ENCODE peak calls at places on chromosomes 12 and 14, in six cellular contexts. C, F, D, S, R and I are unnamed samples.

GRCh38 chr14:31717294-31718085 is 156.3 kb downstream of the NUBPL start:
- DNase-seq in R (no peak), S (no peak), D (no peak), F (no peak), C (no peak), I (no peak)

GRCh38 chr12:2110841-2111566 is 58.2 kb downstream of the CACNA1C start:
- DNase-seq in D (no peak), S (no peak), R (no peak), C (peak; percentile 47), F (no peak), I (no peak)

GRCh38 chr12:110791589-110791988 is 48.9 kb upstream of the PPP1CC start:
- DNase-seq in R (no peak), F (no peak), D (no peak), C (no peak), S (no peak), I (no peak)

GRCh38 chr12:17875230-17875629 is 214.8 kb downstream of the RERGL start:
- DNase-seq in D (no peak), C (no peak), F (no peak), S (no peak), R (no peak), I (no peak)

GRCh38 chr14:101114726-101115481 is 211.4 kb upstream of the RTL1 start:
- DNase-seq in R (no peak), S (no peak), F (no peak), D (no peak), C (no peak), I (no peak)

GRCh38 chr12:43058616-43059015 is 469.1 kb upstream of the PRICKLE1 start:
- DNase-seq in F (no peak), C (no peak), S (no peak), D (no peak), R (no peak), I (no peak)

GRCh38 chr12:124679533-124680371 is 112.3 kb upstream of the NCOR2 start:
- DNase-seq in R (no peak), S (no peak), F (peak; percentile 67), D (no peak), C (no peak), I (peak; percentile 58)

GRCh38 chr14:104879201-104879982 is 14.3 kb downstream of the CEP170B start:
- DNase-seq in C (peak; percentile 64), S (no peak), R (no peak), F (peak; percentile 10), D (no peak), I (peak; percentile 49)

GRCh38 chr14:100476012-100476822 is 111.0 kb downstream of the BEGAIN start:
- DNase-seq in C (no peak), S (no peak), R (no peak), D (no peak), F (no peak), I (no peak)

GRCh38 chr12:33439587-33440011 is at the start of gene SYT10:
- DNase-seq in F (no peak), R (no peak), C (peak; percentile 61), S (no peak), D (peak; percentile 69), I (peak; percentile 88)

GRCh38 chr12:109266106-109266879 is 42.8 kb downstream of the FOXN4 start:
- DNase-seq in S (no peak), F (no peak), R (no peak), D (no peak), C (no peak), I (no peak)

GRCh38 chr12:75585309-75585708 is 73.9 kb upstream of the KRR1 start:
- DNase-seq in R (no peak), F (no peak), D (no peak), S (no peak), C (no peak), I (no peak)

GRCh38 chr12:6852651-6853354 is 853 bp downstream of the USP5 start:
- DNase-seq in C (no peak), D (no peak), F (no peak), S (peak; percentile 52), R (peak; percentile 57), I (peak; percentile 87)

GRCh38 chr12:108638141-108638823 is 4.6 kb upstream of the SELPLG start:
- DNase-seq in F (no peak), D (peak; percentile 88), R (peak; percentile 78), C (peak; percentile 72), S (peak; percentile 77), I (peak; percentile 88)

GRCh38 chr12:132772551-132772950 is 10.9 kb upstream of the ANKLE2 start:
- DNase-seq in D (no peak), C (no peak), F (no peak), S (peak; percentile 80), R (no peak), I (no peak)

GRCh38 chr14:94267352-94267751 is 25.7 kb downstream of the SERPINA10 start:
- DNase-seq in R (no peak), D (no peak), C (no peak), S (no peak), F (no peak), I (no peak)

GRCh38 chr14:55130194-55130550 is 1.1 kb downstream of the LGALS3 start:
- DNase-seq in C (no peak), F (no peak), R (no peak), D (no peak), S (no peak), I (peak; percentile 69)

DNA sequence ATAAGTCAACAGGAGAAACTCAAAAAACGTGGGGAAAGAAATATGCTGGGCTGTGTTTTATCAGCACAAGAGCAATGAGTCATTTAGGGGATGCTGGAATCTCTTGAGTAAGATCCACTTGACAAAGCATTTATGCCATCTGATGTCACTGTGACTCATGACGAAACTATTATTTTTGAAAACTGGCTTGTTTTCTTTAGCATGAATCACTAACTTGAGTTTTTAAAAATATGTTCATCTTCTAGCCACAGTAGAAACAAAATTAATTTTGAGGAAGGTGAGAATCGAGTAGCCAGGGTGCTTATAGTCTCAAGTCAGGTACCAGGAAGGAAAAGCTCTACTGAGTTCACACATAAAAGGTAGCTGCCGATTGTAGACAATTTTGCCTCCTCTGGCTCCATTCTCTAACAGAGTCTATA is 456.2 kb upstream of the MGAT4C start:
- DNase-seq in R (peak; percentile 3), D (no peak), S (no peak), F (no peak), C (no peak), I (no peak)
- H3K36me3 ChIP-seq in R (no peaks in the 10 kb centered on the region), D (no peaks in the 10 kb centered on the region), S (no peaks in the 10 kb centered on the region), F (no peaks in the 10 kb centered on the region), C (no peaks in the 10 kb centered on the region), I (no peaks in the 10 kb centered on the region)

GRCh38 chr12:8036366-8036765 is 3.9 kb downstream of the FOXJ2 start:
- DNase-seq in F (peak; percentile 45), C (no peak), S (no peak), R (no peak), D (no peak), I (no peak)

GRCh38 chr12:8035440-8036010 is 3.0 kb downstream of the FOXJ2 start:
- DNase-seq in S (no peak), F (no peak), R (no peak), C (no peak), D (no peak), I (no peak)

GRCh38 chr12:8037046-8037663 is 4.6 kb downstream of the FOXJ2 start:
- DNase-seq in D (no peak), F (no peak), R (no peak), C (no peak), S (peak; percentile 75), I (no peak)

GRCh38 chr12:8037947-8038346 is 5.4 kb downstream of the FOXJ2 start:
- DNase-seq in C (no peak), F (no peak), S (no peak), D (no peak), R (no peak), I (peak; percentile 38)

GRCh38 chr12:8038659-8039114 is 6.2 kb downstream of the FOXJ2 start:
- DNase-seq in R (peak; percentile 60), D (peak; percentile 27), S (no peak), F (peak; percentile 62), C (peak; percentile 84), I (peak; percentile 85)
- H3K4me3 ChIP-seq in R (no peak overlapping the region), D (no peak overlapping the region), S (no peak overlapping the region), F (peak overlapping the region; percentile 97), C (peak overlapping the region; percentile 6), I (peak overlapping the region; percentile 11)

DNA sequence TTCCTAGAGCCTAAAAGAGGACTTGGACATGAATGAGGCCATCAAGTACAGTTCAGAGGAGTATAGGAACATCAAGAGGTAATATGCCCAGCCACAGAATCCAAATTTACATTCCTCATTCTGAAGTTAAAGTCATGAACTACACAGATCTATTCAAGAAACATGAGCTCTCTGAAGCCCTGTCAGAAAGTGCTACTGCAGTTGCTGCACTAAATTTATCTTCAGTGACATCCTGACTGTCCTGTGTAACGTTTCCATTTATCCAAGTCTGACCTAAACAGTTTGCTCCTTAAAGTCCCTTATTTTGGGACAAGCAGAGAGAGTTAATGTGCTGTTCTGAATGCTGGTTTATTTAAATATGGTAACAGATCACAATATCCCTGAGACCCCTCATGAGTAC is 28.2 kb downstream of the NEK9 start:
- DNase-seq in D (no peak), C (no peak), F (no peak), R (no peak), S (no peak), I (no peak)
- H3K36me3 ChIP-seq in D (peaks cover 72% of the 10 kb centered on the region), C (peaks cover 97% of the 10 kb centered on the region), F (peaks cover 96% of the 10 kb centered on the region), R (peaks cover 26% of the 10 kb centered on the region), S (peaks cover 83% of the 10 kb centered on the region), I (peaks cover 8% of the 10 kb centered on the region)

GRCh38 chr12:29039013-29039412 is 110.1 kb upstream of the FAR2 start:
- DNase-seq in R (no peak), C (no peak), S (no peak), D (no peak), F (no peak), I (no peak)
- H3K4me3 ChIP-seq in R (no peak overlapping the region), C (no peak overlapping the region), S (no peak overlapping the region), D (no peak overlapping the region), F (no peak overlapping the region), I (no peak overlapping the region)

DNA sequence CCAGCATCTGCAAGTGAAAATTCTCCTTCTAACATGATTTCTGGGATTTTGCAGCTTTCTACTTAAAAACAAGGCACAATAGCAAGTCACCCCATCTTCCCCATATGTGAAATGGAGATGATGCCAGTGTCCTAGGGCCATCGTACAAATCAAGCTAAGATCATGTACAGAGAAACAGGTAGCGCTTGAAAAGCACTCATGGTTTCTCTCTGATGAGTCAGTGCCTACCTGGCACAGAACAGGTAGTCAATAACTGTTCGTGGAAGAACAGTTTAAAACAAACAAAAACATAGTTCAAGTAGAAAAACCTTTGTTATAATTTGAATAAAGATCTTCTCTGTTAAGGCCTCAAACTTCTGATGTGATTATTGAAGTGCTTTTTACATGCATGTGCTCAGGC is 46.9 kb downstream of the RAD52 start:
- DNase-seq in D (no peak), C (no peak), F (no peak), R (no peak), S (no peak), I (no peak)
- H3K36me3 ChIP-seq in D (peaks cover 95% of the 10 kb centered on the region), C (peaks cover 95% of the 10 kb centered on the region), F (peaks cover 100% of the 10 kb centered on the region), R (peaks cover 80% of the 10 kb centered on the region), S (peaks cover 92% of the 10 kb centered on the region), I (peaks cover 30% of the 10 kb centered on the region)

DNA sequence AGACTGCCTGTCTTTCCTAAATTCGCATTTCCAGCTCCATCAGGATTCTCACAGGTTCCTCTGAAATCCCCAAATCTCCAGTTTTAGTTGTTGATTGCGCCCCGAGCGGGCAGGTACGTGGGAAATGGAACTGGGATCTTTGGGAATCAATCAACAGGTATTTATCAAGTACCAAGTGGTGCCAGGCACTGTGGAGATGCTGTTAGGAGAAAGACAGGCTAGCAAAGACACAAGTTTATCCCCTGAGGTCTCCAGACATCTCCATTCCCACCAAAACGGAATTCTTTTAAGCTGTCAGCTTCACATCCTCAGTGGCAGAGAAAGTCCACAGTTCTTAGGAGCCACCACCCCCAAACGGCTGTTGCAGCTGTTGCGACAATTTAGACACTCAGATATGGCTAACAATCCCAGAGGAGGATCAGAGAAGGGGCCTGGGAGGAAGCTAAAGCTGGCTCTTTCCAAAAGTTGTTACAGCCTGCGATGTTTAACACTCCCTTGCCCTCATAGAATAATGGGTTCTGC is 1.8 kb upstream of the ATP5MC2 start:
- DNase-seq in S (no peak), F (no peak), D (no peak), R (peak; percentile 67), C (no peak), I (no peak)
- H3K4me3 ChIP-seq in S (no peak overlapping the region), F (peak overlapping the region; percentile 88), D (peak overlapping the region; percentile 18), R (peak overlapping the region; percentile 75), C (peak overlapping the region; percentile 83), I (peak overlapping the region; percentile 87)